ENCODE peak calls at places on chromosomes 2 and 18, in five cellular contexts. Z is GM12878, J is GM12891, Y is transverse colon, T is A549. F is an unnamed sample.

GRCh38 chr2:2271471-2271941 is 59.6 kb downstream of the MYT1L start:
- DNase-seq in Z (no peak), J (no peak), Y (no peak), T (no peak), F (peak)

GRCh38 chr2:18435425-18436037 is 124.9 kb downstream of the RDH14 start:
- DNase-seq in Z (no peak), J (peak), Y (no peak), T (peak), F (no peak)

GRCh38 chr2:110097506-110098220 is 18.0 kb downstream of the MALL start:
- DNase-seq in Z (no peak), J (no peak), Y (peak), T (no peak), F (no peak)

GRCh38 chr2:105376010-105376409 is 22.8 kb downstream of the FHL2 start:
- DNase-seq in Z (no peak), J (no peak), Y (no peak), T (no peak), F (no peak)

GRCh38 chr2:10393648-10393982 is 54.5 kb downstream of the ODC1 start:
- DNase-seq in Z (no peak), J (no peak), Y (no peak), T (no peak), F (no peak)

GRCh38 chr2:239195318-239195871 is 205.4 kb downstream of the HDAC4 start:
- DNase-seq in Z (no peak), J (no peak), Y (no peak), T (no peak), F (no peak)

GRCh38 chr18:9419956-9420631 is 55.2 kb upstream of the RALBP1 start:
- DNase-seq in Z (no peak), J (no peak), Y (no peak), T (no peak), F (no peak)

GRCh38 chr2:219175928-219176817 is 552 bp downstream of the CNPPD1 start:
- DNase-seq in Z (no peak), J (no peak), Y (peak), T (peak), F (peak)

GRCh38 chr2:213429516-213429915 is 145.3 kb downstream of the SPAG16 start:
- DNase-seq in Z (no peak), J (no peak), Y (no peak), T (no peak), F (no peak)

GRCh38 chr2:57180042-57180567 is 866.5 kb upstream of the VRK2 start:
- DNase-seq in Z (no peak), J (no peak), Y (no peak), T (no peak), F (no peak)

GRCh38 chr2:6864938-6865345 is 765 bp downstream of the CMPK2 start:
- DNase-seq in Z (no peak), J (no peak), Y (peak), T (no peak), F (no peak)

GRCh38 chr2:218517434-218518206 is 50.5 kb downstream of the USP37 start:
- DNase-seq in Z (peak), J (no peak), Y (no peak), T (no peak), F (no peak)

GRCh38 chr2:232901711-232902578 is 31.9 kb downstream of the SNORC start:
- DNase-seq in Z (no peak), J (no peak), Y (no peak), T (peak), F (peak)

GRCh38 chr18:48866028-48866733 is 84.6 kb downstream of the SMAD7 start:
- DNase-seq in Z (no peak), J (no peak), Y (peak), T (no peak), F (no peak)

GRCh38 chr2:116095636-116096035 is 1653.2 kb downstream of the DPP10 start:
- DNase-seq in Z (no peak), J (no peak), Y (no peak), T (no peak), F (no peak)
- TF ChIP-seq POLR2A in Z (no peak), J (no peak), Y (no peak), T (no peak), F (no peak)

GRCh38 chr2:198900141-198900540 is 557.6 kb downstream of the SATB2 start:
- DNase-seq in Z (no peak), J (no peak), Y (no peak), T (no peak), F (no peak)

GRCh38 chr2:198901894-198902293 is 555.8 kb downstream of the SATB2 start:
- DNase-seq in Z (no peak), J (no peak), Y (no peak), T (no peak), F (no peak)

GRCh38 chr2:198905881-198906612 is 551.7 kb downstream of the SATB2 start:
- DNase-seq in Z (peak), J (no peak), Y (no peak), T (no peak), F (no peak)
- TF ChIP-seq POLR2A in Z (no peak), J (no peak), Y (no peak), T (no peak), F (no peak)

DNA sequence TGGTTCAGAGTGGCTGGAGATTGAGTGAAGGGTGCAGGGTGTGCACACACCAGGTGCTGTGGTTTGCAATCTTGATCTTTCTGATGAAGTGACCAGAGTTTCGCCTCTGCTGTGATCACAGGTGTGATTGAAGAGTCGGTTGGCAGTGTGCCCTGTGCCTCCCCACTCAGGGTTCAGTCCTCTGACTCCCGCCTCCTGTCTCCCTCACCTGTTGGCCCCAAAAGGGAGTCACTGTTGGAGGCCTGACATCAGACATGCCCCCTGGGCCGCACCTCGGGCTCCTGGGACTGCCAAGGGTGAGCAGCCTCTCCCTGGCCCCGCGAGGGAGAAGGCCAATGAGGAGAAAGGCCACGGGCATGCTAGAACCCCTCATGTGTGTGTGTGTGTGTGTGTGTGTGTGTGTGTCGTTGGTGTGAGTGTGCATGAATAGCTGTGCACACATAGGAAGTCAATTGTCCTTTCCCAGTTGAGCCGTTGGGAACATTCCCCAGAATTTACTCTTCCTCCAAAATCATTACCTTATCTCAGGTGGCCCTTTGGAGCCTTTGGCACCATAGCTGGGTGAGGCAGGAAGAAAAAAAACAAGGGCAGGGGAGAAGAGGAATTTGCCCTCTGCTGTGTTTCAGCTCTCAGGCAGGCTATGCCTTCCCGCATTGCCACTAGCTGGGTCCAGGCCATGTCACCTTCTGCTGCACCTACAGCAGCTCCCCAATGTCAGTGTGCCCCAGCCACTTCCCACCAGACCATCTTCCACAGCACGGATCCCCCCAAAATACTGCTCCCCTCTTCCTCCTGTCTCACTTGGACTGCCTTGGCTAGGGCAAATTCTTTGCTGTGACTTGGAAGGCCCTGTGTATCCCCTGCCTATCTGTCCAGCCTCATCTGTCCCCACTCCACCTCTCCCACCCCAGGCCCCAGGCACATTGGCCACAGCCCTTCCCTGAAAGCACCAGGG is 78.2 kb upstream of the LAPTM4A start:
- DNase-seq in Z (no peak), J (no peak), Y (peak), T (no peak), F (no peak)
- TF ChIP-seq POLR2A in Z (no peak), J (no peak), Y (peak), T (no peak), F (no peak)

GRCh38 chr2:28393115-28393836 is 618 bp downstream of the FOSL2 start:
- DNase-seq in Z (no peak), J (peak), Y (peak), T (no peak), F (no peak)

GRCh38 chr2:28394997-28395333 is 2.3 kb downstream of the FOSL2 start:
- DNase-seq in Z (no peak), J (no peak), Y (no peak), T (no peak), F (no peak)

GRCh38 chr2:28394331-28394877 is 1.7 kb downstream of the FOSL2 start:
- DNase-seq in Z (no peak), J (no peak), Y (peak), T (no peak), F (no peak)

GRCh38 chr2:28397043-28397381 is 4.4 kb downstream of the FOSL2 start:
- DNase-seq in Z (no peak), J (no peak), Y (no peak), T (no peak), F (no peak)

DNA sequence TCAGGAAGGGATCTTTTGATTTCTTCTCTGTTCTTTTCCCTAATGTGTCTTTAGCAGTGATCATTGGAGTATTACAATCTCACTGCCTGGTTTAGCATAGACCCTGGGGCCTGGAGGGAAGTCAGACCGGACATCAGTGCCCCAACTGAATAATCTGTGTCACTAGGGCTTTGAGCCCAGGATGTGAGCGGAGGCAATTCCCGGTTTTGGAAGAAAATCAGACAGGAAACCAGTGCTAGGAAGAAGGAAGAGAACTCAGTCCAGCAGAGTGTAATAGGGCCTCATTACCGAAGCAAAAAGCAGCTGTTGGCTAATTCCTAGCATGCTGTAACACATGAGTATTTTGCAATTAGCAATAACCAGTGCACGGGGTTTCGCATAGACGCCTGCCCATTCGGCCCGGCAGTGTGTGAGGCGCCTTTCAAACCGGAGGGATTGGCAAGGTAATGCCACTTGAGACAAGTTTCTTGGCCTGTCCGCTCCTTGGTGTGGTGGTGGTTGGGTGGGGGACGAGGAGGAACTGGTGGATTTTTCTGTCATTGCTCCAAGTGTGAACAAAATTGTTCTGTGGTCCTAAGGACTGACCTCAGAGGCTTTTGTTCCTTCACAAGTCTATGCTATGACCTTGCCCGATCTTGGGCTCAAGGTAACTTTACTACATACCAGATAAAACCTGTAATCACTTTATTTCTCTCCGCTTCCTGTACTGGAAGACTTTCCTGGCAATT is 2.8 kb downstream of the FOSL2 start:
- DNase-seq in Z (no peak), J (no peak), Y (peak), T (no peak), F (no peak)
- TF ChIP-seq POLR2A in Z (no peak), J (no peak), Y (peak), T (no peak), F (no peak)

GRCh38 chr2:70807102-70807827 is 13.1 kb downstream of the CLEC4F start:
- DNase-seq in Z (no peak), J (no peak), Y (no peak), T (no peak), F (no peak)
- TF ChIP-seq POLR2A in Z (no peak), J (no peak), Y (no peak), T (no peak), F (no peak)

F was measured in H54.